ENCODE peak calls at places on chromosomes 5 and 9, in five cellular contexts. One of them, this sample, is unnamed.

GRCh38 chr5:157248771-157249475 is 17.0 kb upstream of the CYFIP2 start:
- DNase-seq in NCI-H1417: no peak
- DNase-seq in WERI-Rb-1: no peak
- DNase-seq in lower leg skin: no peak
- DNase-seq in dermis microvascular lymphatic vessel endothelial cell: no peak
- DNase-seq in this sample: no peak

GRCh38 chr9:6897831-6898230 is 140.1 kb downstream of the KDM4C start:
- DNase-seq in NCI-H1417: peak; percentile 1
- DNase-seq in WERI-Rb-1: no peak
- DNase-seq in lower leg skin: no peak
- DNase-seq in dermis microvascular lymphatic vessel endothelial cell: no peak
- DNase-seq in this sample: no peak

GRCh38 chr9:2286306-2286705 is 271.2 kb downstream of the SMARCA2 start:
- DNase-seq in NCI-H1417: no peak
- DNase-seq in WERI-Rb-1: no peak
- DNase-seq in lower leg skin: no peak
- DNase-seq in dermis microvascular lymphatic vessel endothelial cell: no peak
- DNase-seq in this sample: no peak

GRCh38 chr9:108476574-108476973 is 379.2 kb downstream of the ACTL7B start:
- DNase-seq in NCI-H1417: no peak
- DNase-seq in WERI-Rb-1: no peak
- DNase-seq in lower leg skin: no peak
- DNase-seq in dermis microvascular lymphatic vessel endothelial cell: no peak
- DNase-seq in this sample: no peak

GRCh38 chr9:137426018-137426681 is 3.0 kb downstream of the NOXA1 start:
- DNase-seq in NCI-H1417: no peak
- DNase-seq in WERI-Rb-1: no peak
- DNase-seq in lower leg skin: peak; percentile 85
- DNase-seq in dermis microvascular lymphatic vessel endothelial cell: no peak
- DNase-seq in this sample: no peak

GRCh38 chr9:81074261-81074660 is 615.1 kb downstream of the TLE1 start:
- DNase-seq in NCI-H1417: no peak
- DNase-seq in WERI-Rb-1: no peak
- DNase-seq in lower leg skin: no peak
- DNase-seq in dermis microvascular lymphatic vessel endothelial cell: no peak
- DNase-seq in this sample: no peak

GRCh38 chr5:45686620-45687019 is 9.6 kb downstream of the HCN1 start:
- DNase-seq in NCI-H1417: no peak
- DNase-seq in WERI-Rb-1: no peak
- DNase-seq in lower leg skin: no peak
- DNase-seq in dermis microvascular lymphatic vessel endothelial cell: no peak
- DNase-seq in this sample: no peak

GRCh38 chr5:176647870-176648466 is 684 bp downstream of the TSPAN17 start:
- DNase-seq in NCI-H1417: peak; percentile 55
- DNase-seq in WERI-Rb-1: peak; percentile 57
- DNase-seq in lower leg skin: peak; percentile 91
- DNase-seq in dermis microvascular lymphatic vessel endothelial cell: no peak
- DNase-seq in this sample: no peak

GRCh38 chr5:126624534-126624933 is 23.8 kb downstream of the PHAX start:
- DNase-seq in NCI-H1417: no peak
- DNase-seq in WERI-Rb-1: no peak
- DNase-seq in lower leg skin: no peak
- DNase-seq in dermis microvascular lymphatic vessel endothelial cell: no peak
- DNase-seq in this sample: no peak